ENCODE peak calls at places on chromosomes 13 and 19, in nine cellular contexts. One of them, this sample, is unnamed.
A peak's percentile ranks its signal among the peaks of the same experiment; 100 is the strongest.

GRCh38 chr13:111431241-111431640 is 110.8 kb downstream of the TEX29 start:
- DNase-seq in astrocyte of the spinal cord: no peak
- DNase-seq in A549: no peak
- DNase-seq in MCF 10A: no peak
- DNase-seq in tibial artery: no peak
- DNase-seq in ovary: no peak
- DNase-seq in nephron progenitor cell: no peak
- DNase-seq in endodermal cell: no peak
- DNase-seq in psoas muscle: no peak
- DNase-seq in this sample: no peak

GRCh38 chr13:34247596-34247995 is 429.6 kb downstream of the RFC3 start:
- DNase-seq in astrocyte of the spinal cord: no peak
- DNase-seq in A549: no peak
- DNase-seq in MCF 10A: peak; percentile 9
- DNase-seq in tibial artery: no peak
- DNase-seq in ovary: no peak
- DNase-seq in nephron progenitor cell: no peak
- DNase-seq in endodermal cell: no peak
- DNase-seq in psoas muscle: no peak
- DNase-seq in this sample: no peak

GRCh38 chr13:26743971-26744370 is 16.6 kb downstream of the GPR12 start:
- DNase-seq in astrocyte of the spinal cord: no peak
- DNase-seq in A549: no peak
- DNase-seq in MCF 10A: no peak
- DNase-seq in tibial artery: no peak
- DNase-seq in ovary: no peak
- DNase-seq in nephron progenitor cell: no peak
- DNase-seq in endodermal cell: no peak
- DNase-seq in psoas muscle: no peak
- DNase-seq in this sample: no peak

GRCh38 chr13:44231786-44232516 is 141.7 kb upstream of the SERP2 start:
- DNase-seq in astrocyte of the spinal cord: peak; percentile 98
- DNase-seq in A549: peak; percentile 84
- DNase-seq in MCF 10A: peak; percentile 99
- DNase-seq in tibial artery: peak; percentile 58
- DNase-seq in ovary: no peak
- DNase-seq in nephron progenitor cell: no peak
- DNase-seq in endodermal cell: peak; percentile 95
- DNase-seq in psoas muscle: peak; percentile 76
- DNase-seq in this sample: no peak

GRCh38 chr19:2242811-2243210 is 6.2 kb downstream of the SF3A2 start:
- DNase-seq in astrocyte of the spinal cord: no peak
- DNase-seq in A549: no peak
- DNase-seq in MCF 10A: no peak
- DNase-seq in tibial artery: no peak
- DNase-seq in ovary: no peak
- DNase-seq in nephron progenitor cell: no peak
- DNase-seq in endodermal cell: no peak
- DNase-seq in psoas muscle: no peak
- DNase-seq in this sample: no peak

GRCh38 chr19:16330368-16330801 is 5.8 kb downstream of the KLF2 start:
- DNase-seq in astrocyte of the spinal cord: peak; percentile 87
- DNase-seq in A549: peak; percentile 72
- DNase-seq in MCF 10A: peak; percentile 95
- DNase-seq in tibial artery: peak; percentile 58
- DNase-seq in ovary: peak; percentile 76
- DNase-seq in nephron progenitor cell: no peak
- DNase-seq in endodermal cell: peak; percentile 71
- DNase-seq in psoas muscle: peak; percentile 84
- DNase-seq in this sample: no peak

GRCh38 chr13:73844986-73845385 is 289.2 kb downstream of the KLF12 start:
- DNase-seq in astrocyte of the spinal cord: peak; percentile 32
- DNase-seq in A549: no peak
- DNase-seq in MCF 10A: no peak
- DNase-seq in tibial artery: no peak
- DNase-seq in ovary: no peak
- DNase-seq in nephron progenitor cell: no peak
- DNase-seq in endodermal cell: no peak
- DNase-seq in psoas muscle: no peak
- DNase-seq in this sample: no peak

GRCh38 chr13:33296793-33297425 is 11.4 kb upstream of the STARD13 start:
- DNase-seq in astrocyte of the spinal cord: no peak
- DNase-seq in A549: no peak
- DNase-seq in MCF 10A: no peak
- DNase-seq in tibial artery: no peak
- DNase-seq in ovary: no peak
- DNase-seq in nephron progenitor cell: no peak
- DNase-seq in endodermal cell: no peak
- DNase-seq in psoas muscle: no peak
- DNase-seq in this sample: no peak

GRCh38 chr19:35960432-35960972 is 24.3 kb downstream of the LRFN3 start:
- DNase-seq in astrocyte of the spinal cord: no peak
- DNase-seq in A549: no peak
- DNase-seq in MCF 10A: no peak
- DNase-seq in tibial artery: no peak
- DNase-seq in ovary: no peak
- DNase-seq in nephron progenitor cell: no peak
- DNase-seq in endodermal cell: no peak
- DNase-seq in psoas muscle: no peak
- DNase-seq in this sample: no peak

GRCh38 chr19:35959968-35960320 is 23.8 kb downstream of the LRFN3 start:
- DNase-seq in astrocyte of the spinal cord: no peak
- DNase-seq in A549: no peak
- DNase-seq in MCF 10A: no peak
- DNase-seq in tibial artery: no peak
- DNase-seq in ovary: no peak
- DNase-seq in nephron progenitor cell: no peak
- DNase-seq in endodermal cell: peak; percentile 53
- DNase-seq in psoas muscle: no peak
- DNase-seq in this sample: no peak

GRCh38 chr19:35958660-35959039 is 22.5 kb downstream of the LRFN3 start:
- DNase-seq in astrocyte of the spinal cord: no peak
- DNase-seq in A549: no peak
- DNase-seq in MCF 10A: no peak
- DNase-seq in tibial artery: no peak
- DNase-seq in ovary: no peak
- DNase-seq in nephron progenitor cell: no peak
- DNase-seq in endodermal cell: peak; percentile 46
- DNase-seq in psoas muscle: no peak
- DNase-seq in this sample: no peak

GRCh38 chr19:35955881-35956634 is 19.9 kb downstream of the LRFN3 start:
- DNase-seq in astrocyte of the spinal cord: no peak
- DNase-seq in A549: no peak
- DNase-seq in MCF 10A: no peak
- DNase-seq in tibial artery: no peak
- DNase-seq in ovary: no peak
- DNase-seq in nephron progenitor cell: no peak
- DNase-seq in endodermal cell: no peak
- DNase-seq in psoas muscle: no peak
- DNase-seq in this sample: no peak

GRCh38 chr19:35959040-35959967 is 23.1 kb downstream of the LRFN3 start:
- DNase-seq in astrocyte of the spinal cord: no peak
- DNase-seq in A549: no peak
- DNase-seq in MCF 10A: no peak
- DNase-seq in tibial artery: no peak
- DNase-seq in ovary: no peak
- DNase-seq in nephron progenitor cell: peak; percentile 49
- DNase-seq in endodermal cell: peak; percentile 71
- DNase-seq in psoas muscle: peak; percentile 61
- DNase-seq in this sample: no peak
- TF ChIP-seq CTCF in astrocyte of the spinal cord: no peak
- TF ChIP-seq CTCF in A549: peak; percentile 43
- TF ChIP-seq CTCF in MCF 10A: no peak
- TF ChIP-seq CTCF in tibial artery: no peak
- TF ChIP-seq CTCF in ovary: no peak
- TF ChIP-seq CTCF in nephron progenitor cell: no peak
- TF ChIP-seq CTCF in endodermal cell: peak; percentile 59
- TF ChIP-seq CTCF in psoas muscle: no peak
- TF ChIP-seq CTCF in this sample: peak; percentile 15

DNA sequence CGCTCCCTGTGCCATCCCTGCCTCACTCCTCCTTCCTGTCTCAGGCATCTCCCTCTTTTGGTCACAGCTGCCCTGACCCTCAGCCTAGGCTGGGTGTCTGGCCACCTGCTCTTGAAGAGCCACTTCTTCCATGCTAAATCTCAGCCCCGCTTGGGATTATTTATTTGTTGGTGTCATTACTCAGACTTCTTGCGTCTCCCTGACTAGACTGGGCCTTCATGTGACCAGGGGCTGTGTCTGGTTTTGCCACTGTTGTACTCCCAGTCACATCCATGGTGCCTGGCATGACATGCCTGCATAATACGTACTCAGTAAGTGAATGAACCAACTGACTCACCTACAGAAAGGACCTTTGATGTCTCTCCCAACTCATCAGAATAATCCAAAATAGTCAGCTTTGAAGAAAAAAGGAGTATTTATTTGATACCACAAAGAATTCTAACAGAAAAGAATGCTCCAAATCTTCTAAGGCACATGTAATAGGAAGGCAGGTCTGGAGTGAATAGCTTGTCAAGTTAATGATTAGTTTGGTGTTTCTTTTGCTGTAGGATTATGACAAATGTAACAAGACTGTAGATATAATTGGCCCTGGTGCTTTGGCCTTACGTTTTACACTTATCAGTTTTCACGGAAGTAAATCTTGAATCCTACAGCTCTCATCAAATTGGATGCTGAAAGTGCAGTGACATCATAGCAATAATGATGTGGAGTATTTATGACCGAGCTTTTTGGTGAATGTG is 84.0 kb downstream of the ALOX5AP start:
- DNase-seq in astrocyte of the spinal cord: no peak
- DNase-seq in A549: no peak
- DNase-seq in MCF 10A: no peak
- DNase-seq in tibial artery: no peak
- DNase-seq in ovary: no peak
- DNase-seq in nephron progenitor cell: no peak
- DNase-seq in endodermal cell: no peak
- DNase-seq in psoas muscle: no peak
- DNase-seq in this sample: no peak
- TF ChIP-seq CTCF in astrocyte of the spinal cord: no peak
- TF ChIP-seq CTCF in A549: no peak
- TF ChIP-seq CTCF in MCF 10A: no peak
- TF ChIP-seq CTCF in tibial artery: no peak
- TF ChIP-seq CTCF in ovary: no peak
- TF ChIP-seq CTCF in nephron progenitor cell: no peak
- TF ChIP-seq CTCF in endodermal cell: no peak
- TF ChIP-seq CTCF in psoas muscle: no peak
- TF ChIP-seq CTCF in this sample: no peak

GRCh38 chr19:41263850-41264580 is at the start of gene HNRNPUL1:
- DNase-seq in astrocyte of the spinal cord: peak; percentile 100
- DNase-seq in A549: peak; percentile 100
- DNase-seq in MCF 10A: peak; percentile 100
- DNase-seq in tibial artery: peak; percentile 99
- DNase-seq in ovary: peak; percentile 99
- DNase-seq in nephron progenitor cell: peak; percentile 99
- DNase-seq in endodermal cell: peak; percentile 99
- DNase-seq in psoas muscle: peak; percentile 99
- DNase-seq in this sample: peak; percentile 100
- TF ChIP-seq CTCF in astrocyte of the spinal cord: peak; percentile 32
- TF ChIP-seq CTCF in A549: peak; percentile 44
- TF ChIP-seq CTCF in MCF 10A: peak; percentile 25
- TF ChIP-seq CTCF in tibial artery: peak; percentile 31
- TF ChIP-seq CTCF in ovary: peak; percentile 56
- TF ChIP-seq CTCF in nephron progenitor cell: no peak
- TF ChIP-seq CTCF in endodermal cell: peak; percentile 58
- TF ChIP-seq CTCF in psoas muscle: peak; percentile 31
- TF ChIP-seq CTCF in this sample: no peak

GRCh38 chr13:98468352-98468751 is 108.6 kb downstream of the STK24 start:
- DNase-seq in astrocyte of the spinal cord: no peak
- DNase-seq in A549: no peak
- DNase-seq in MCF 10A: no peak
- DNase-seq in tibial artery: no peak
- DNase-seq in ovary: no peak
- DNase-seq in nephron progenitor cell: no peak
- DNase-seq in endodermal cell: no peak
- DNase-seq in psoas muscle: no peak
- DNase-seq in this sample: no peak
- TF ChIP-seq CTCF in astrocyte of the spinal cord: peak; percentile 16
- TF ChIP-seq CTCF in A549: no peak
- TF ChIP-seq CTCF in MCF 10A: no peak
- TF ChIP-seq CTCF in tibial artery: no peak
- TF ChIP-seq CTCF in ovary: no peak
- TF ChIP-seq CTCF in nephron progenitor cell: no peak
- TF ChIP-seq CTCF in endodermal cell: no peak
- TF ChIP-seq CTCF in psoas muscle: peak; percentile 13
- TF ChIP-seq CTCF in this sample: no peak

DNA sequence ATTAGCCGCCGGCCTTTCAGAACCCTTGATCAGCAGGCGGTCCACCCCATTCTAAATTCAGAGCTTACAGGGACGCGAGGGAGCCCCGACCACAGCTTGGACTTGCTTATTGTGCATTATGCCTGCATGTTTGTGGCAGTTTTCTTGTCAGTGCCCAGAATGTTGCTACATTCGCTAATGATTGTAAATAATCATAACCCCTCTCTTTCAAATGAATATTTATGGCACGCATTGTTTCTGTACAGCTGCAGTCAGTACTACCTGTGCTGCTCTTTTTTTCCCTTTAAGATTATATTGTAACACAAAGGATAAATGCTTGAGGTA is 321 bp upstream of the VPS36 start:
- DNase-seq in astrocyte of the spinal cord: no peak
- DNase-seq in A549: no peak
- DNase-seq in MCF 10A: no peak
- DNase-seq in tibial artery: no peak
- DNase-seq in ovary: no peak
- DNase-seq in nephron progenitor cell: no peak
- DNase-seq in endodermal cell: no peak
- DNase-seq in psoas muscle: no peak
- DNase-seq in this sample: no peak
- TF ChIP-seq CTCF in astrocyte of the spinal cord: no peak
- TF ChIP-seq CTCF in A549: no peak
- TF ChIP-seq CTCF in MCF 10A: no peak
- TF ChIP-seq CTCF in tibial artery: no peak
- TF ChIP-seq CTCF in ovary: no peak
- TF ChIP-seq CTCF in nephron progenitor cell: peak; percentile 13
- TF ChIP-seq CTCF in endodermal cell: peak; percentile 64
- TF ChIP-seq CTCF in psoas muscle: no peak
- TF ChIP-seq CTCF in this sample: no peak

GRCh38 chr19:35987571-35987896 is 7.5 kb upstream of the SDHAF1 start:
- DNase-seq in astrocyte of the spinal cord: no peak
- DNase-seq in A549: no peak
- DNase-seq in MCF 10A: no peak
- DNase-seq in tibial artery: no peak
- DNase-seq in ovary: no peak
- DNase-seq in nephron progenitor cell: no peak
- DNase-seq in endodermal cell: no peak
- DNase-seq in psoas muscle: no peak
- DNase-seq in this sample: no peak
- TF ChIP-seq CTCF in astrocyte of the spinal cord: no peak
- TF ChIP-seq CTCF in A549: no peak
- TF ChIP-seq CTCF in MCF 10A: no peak
- TF ChIP-seq CTCF in tibial artery: no peak
- TF ChIP-seq CTCF in ovary: no peak
- TF ChIP-seq CTCF in nephron progenitor cell: no peak
- TF ChIP-seq CTCF in endodermal cell: peak; percentile 41
- TF ChIP-seq CTCF in psoas muscle: no peak
- TF ChIP-seq CTCF in this sample: no peak